ENCODE peak calls at places on chromosomes 16 and 17, in six cellular contexts. A is K562, F is H1, B is GM12878, R is GM12891, P is HepG2. V is an unnamed sample.

GRCh38 chr17:81686614-81687013 is 2.8 kb downstream of the HGS start:
- DNase-seq in F (no peak), A (no peak), R (no peak), B (no peak), P (no peak), V (no peak)

GRCh38 chr16:73265124-73265838 is 217.4 kb upstream of the ZFHX3 start:
- DNase-seq in B (no peak), F (no peak), R (no peak), P (no peak), A (no peak), V (no peak)

GRCh38 chr17:76414334-76415295 is 30.2 kb downstream of the SPHK1 start:
- DNase-seq in B (no peak), R (no peak), P (no peak), F (no peak), A (peak), V (no peak)

GRCh38 chr17:55448681-55449080 is 27.0 kb upstream of the MMD start:
- DNase-seq in P (no peak), A (no peak), F (no peak), B (no peak), R (no peak), V (no peak)

GRCh38 chr16:87850009-87851006 is 19.0 kb downstream of the SLC7A5 start:
- DNase-seq in P (peak), F (peak), B (no peak), A (peak), R (peak), V (peak)

GRCh38 chr17:11340798-11341197 is 99.8 kb downstream of the SHISA6 start:
- DNase-seq in B (no peak), P (no peak), F (no peak), A (no peak), R (no peak), V (no peak)

GRCh38 chr17:82350182-82351030 is 8.6 kb upstream of the TEX19 start:
- DNase-seq in B (no peak), A (no peak), P (no peak), F (no peak), R (no peak), V (no peak)

GRCh38 chr17:79993390-79994221 is 42.1 kb downstream of the TBC1D16 start:
- DNase-seq in F (no peak), B (no peak), P (peak), A (no peak), R (no peak), V (no peak)

GRCh38 chr16:67425046-67425445 is 5.9 kb upstream of the HSD11B2 start:
- DNase-seq in A (no peak), P (no peak), F (no peak), B (no peak), R (no peak), V (no peak)

GRCh38 chr16:27326738-27327585 is 13.2 kb downstream of the IL4R start:
- DNase-seq in F (peak), R (peak), A (no peak), B (no peak), P (peak), V (peak)

GRCh38 chr17:39151680-39152058 is 232 bp upstream of the PLXDC1 start:
- DNase-seq in F (peak), A (no peak), B (no peak), P (no peak), R (no peak), V (no peak)

GRCh38 chr17:39152134-39152884 is 872 bp upstream of the PLXDC1 start:
- DNase-seq in B (no peak), P (no peak), F (peak), A (no peak), R (no peak), V (no peak)

GRCh38 chr17:39155654-39156053 is 4.2 kb upstream of the PLXDC1 start:
- DNase-seq in P (no peak), F (no peak), A (no peak), B (no peak), R (no peak), V (no peak)

GRCh38 chr17:39150795-39151679 is at the start of gene PLXDC1:
- DNase-seq in B (no peak), R (no peak), A (no peak), F (peak), P (no peak), V (no peak)

DNA sequence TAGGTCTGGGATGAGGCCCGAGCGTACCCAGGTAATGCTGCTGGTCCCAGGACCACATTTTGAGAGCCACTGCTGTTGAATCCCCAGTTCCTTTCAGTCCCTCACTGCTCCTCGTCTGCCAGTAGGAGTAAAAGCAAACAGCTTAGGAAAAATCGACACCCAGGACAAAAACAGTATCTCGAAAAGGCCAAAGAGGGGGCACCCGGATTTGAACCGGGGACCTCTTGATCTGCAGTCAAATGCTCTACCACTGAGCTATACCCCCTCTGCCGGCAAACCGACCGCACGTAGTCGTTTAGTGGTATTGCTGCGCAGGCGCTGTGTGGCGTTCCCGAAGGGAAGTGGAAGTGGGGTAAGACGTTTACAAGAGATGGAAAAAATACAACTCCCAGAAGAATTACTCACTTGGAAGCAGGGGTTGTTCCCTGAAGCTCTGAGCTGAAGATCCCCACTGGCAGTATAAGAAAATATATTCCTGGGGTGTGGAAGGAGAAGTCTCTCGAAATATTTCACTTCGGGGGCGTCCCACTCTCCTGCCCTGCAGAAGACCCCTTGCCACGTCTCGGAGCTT is 2.2 kb upstream of the PLXDC1 start:
- DNase-seq in A (peak), F (peak), R (no peak), B (peak), P (peak), V (no peak)
- TF ChIP-seq POLR2AphosphoS5 in A (no peak), F (peak), R (no peak), B (no peak), P (no peak), V (no peak)

GRCh38 chr17:7888184-7888920 is at the start of gene CHD3:
- DNase-seq in A (no peak), P (no peak), B (no peak), F (no peak), R (no peak), V (no peak)
- TF ChIP-seq TAF1 in A (no peak), P (no peak), B (no peak), F (no peak), R (no peak), V (no peak)

GRCh38 chr16:12362482-12363458 is 386.2 kb downstream of the SNX29 start:
- DNase-seq in B (no peak), P (no peak), A (no peak), R (no peak), F (no peak), V (no peak)

GRCh38 chr16:12361016-12361415 is 384.5 kb downstream of the SNX29 start:
- DNase-seq in B (no peak), P (no peak), F (no peak), R (no peak), A (no peak), V (no peak)

GRCh38 chr16:12356622-12357365 is 380.3 kb downstream of the SNX29 start:
- DNase-seq in P (no peak), B (no peak), A (no peak), F (no peak), R (no peak), V (no peak)

GRCh38 chr16:12358898-12359297 is 382.4 kb downstream of the SNX29 start:
- DNase-seq in A (no peak), P (no peak), F (no peak), B (no peak), R (no peak), V (no peak)

GRCh38 chr16:12360240-12360639 is 383.7 kb downstream of the SNX29 start:
- DNase-seq in B (no peak), F (no peak), R (no peak), A (no peak), P (no peak), V (no peak)
- TF ChIP-seq POLR2A in B (no peak), F (no peak), R (no peak), A (no peak), P (no peak), V (no peak)

GRCh38 chr17:66221343-66221742 is 7.9 kb downstream of the APOH start:
- DNase-seq in R (no peak), F (no peak), A (no peak), P (no peak), B (no peak), V (no peak)
- TF ChIP-seq POLR2AphosphoS5 in R (no peak), F (no peak), A (no peak), P (no peak), B (no peak), V (no peak)

DNA sequence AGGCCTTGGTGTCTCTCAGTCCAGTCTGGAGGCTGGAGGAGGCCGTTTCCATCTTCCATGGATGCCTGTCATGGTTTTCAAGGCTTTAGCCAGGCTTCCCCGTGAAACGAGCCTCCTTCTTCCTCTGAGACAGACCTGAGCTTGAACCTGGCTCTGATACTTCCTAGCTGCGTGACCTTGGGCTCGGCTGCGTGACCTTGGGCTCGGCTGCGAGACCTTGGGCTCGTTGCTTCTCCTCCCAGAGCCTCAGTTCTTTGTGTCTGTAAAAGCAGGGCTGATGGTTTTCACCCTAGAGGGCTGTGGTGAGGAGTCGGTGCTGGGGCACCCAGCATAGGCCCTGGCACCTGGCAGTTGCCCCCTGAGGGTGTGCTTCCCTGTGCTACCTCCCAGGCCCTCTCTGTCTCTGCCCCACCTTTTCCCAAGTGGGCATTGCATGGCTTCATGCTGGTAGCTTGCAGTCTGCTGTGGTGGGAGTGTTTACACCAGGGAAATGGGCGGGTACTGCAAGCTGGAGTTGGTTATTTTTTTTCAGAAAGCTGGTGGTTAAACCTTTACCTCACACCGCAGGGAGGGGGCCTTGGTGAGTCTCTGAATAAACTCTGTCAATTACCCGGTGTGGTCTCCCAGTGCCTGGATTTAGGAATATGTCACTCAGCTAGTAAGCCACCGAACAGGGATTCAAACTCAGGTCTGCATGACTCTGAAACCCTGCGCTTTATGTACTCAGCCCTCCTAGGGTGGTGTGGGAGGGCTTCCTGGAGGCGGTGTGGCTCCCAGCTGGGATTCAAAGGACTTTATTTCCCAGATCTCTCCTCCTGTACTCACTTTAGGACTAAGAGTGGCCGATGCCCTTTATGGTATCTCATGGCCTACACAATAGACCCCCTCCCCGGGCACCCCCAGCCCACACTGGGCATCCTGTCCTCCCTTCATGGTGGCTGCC is 129.0 kb upstream of the CIBAR2 start:
- DNase-seq in F (no peak), B (no peak), A (no peak), P (no peak), R (no peak), V (no peak)
- TF ChIP-seq TAF1 in F (no peak), B (no peak), A (no peak), P (no peak), R (no peak), V (no peak)